ENCODE peak calls at places on chromosomes 3 and 15, in five cellular contexts. X is GM23338, C is A549, H is HepG2, Z is K562. Q is an unnamed sample.

GRCh38 chr3:74614133-74614967 is at the start of gene CNTN3:
- DNase-seq in X (peak), C (no peak), Z (no peak), H (no peak), Q (no peak)

GRCh38 chr3:52428151-52429005 is 16.5 kb downstream of the SEMA3G start:
- DNase-seq in X (peak), C (peak), Z (peak), H (peak), Q (no peak)

GRCh38 chr15:74156678-74157411 is 16.7 kb upstream of the ISLR start:
- DNase-seq in C (no peak), X (no peak), Z (no peak), H (no peak), Q (no peak)

GRCh38 chr3:157238527-157238926 is 78.6 kb upstream of the CCNL1 start:
- DNase-seq in H (no peak), X (no peak), Z (no peak), C (no peak), Q (no peak)

GRCh38 chr3:5122741-5123706 is 932 bp downstream of the ARL8B start:
- DNase-seq in Z (no peak), C (peak), X (peak), H (peak), Q (no peak)

GRCh38 chr3:13853978-13854296 is 25.9 kb downstream of the WNT7A start:
- DNase-seq in X (no peak), Z (no peak), C (no peak), H (no peak), Q (no peak)

GRCh38 chr3:143628971-143629370 is 219.3 kb downstream of the SLC9A9 start:
- DNase-seq in Z (no peak), H (no peak), X (no peak), C (no peak), Q (no peak)

GRCh38 chr3:158918008-158918407 is 116.2 kb downstream of the MFSD1 start:
- DNase-seq in C (peak), X (peak), Z (peak), H (peak), Q (no peak)

GRCh38 chr3:25663324-25664065 is 1.2 kb downstream of the TOP2B start:
- DNase-seq in H (peak), C (peak), X (peak), Z (peak), Q (no peak)

GRCh38 chr3:125052671-125053303 is 3.0 kb downstream of the HEG1 start:
- DNase-seq in H (peak), Z (no peak), X (peak), C (no peak), Q (no peak)

GRCh38 chr15:67175643-67176071 is 78.8 kb downstream of the AAGAB start:
- DNase-seq in Z (no peak), C (no peak), H (no peak), X (no peak), Q (peak)

GRCh38 chr15:67178569-67179210 is 75.8 kb downstream of the AAGAB start:
- DNase-seq in H (no peak), X (no peak), Z (peak), C (no peak), Q (no peak)

GRCh38 chr15:67176195-67176971 is 78.1 kb downstream of the AAGAB start:
- DNase-seq in H (no peak), C (no peak), X (peak), Z (no peak), Q (no peak)

GRCh38 chr15:67179411-67179995 is 75.0 kb downstream of the AAGAB start:
- DNase-seq in X (no peak), C (no peak), H (no peak), Z (no peak), Q (no peak)

GRCh38 chr15:67177750-67178149 is 76.7 kb downstream of the AAGAB start:
- DNase-seq in C (no peak), H (no peak), X (no peak), Z (no peak), Q (no peak)
- TF ChIP-seq JUNB in C (no peak), H (no peak), X (no peak), Z (no peak), Q (no peak)

GRCh38 chr15:39028069-39028468 is 463.5 kb upstream of the RASGRP1 start:
- DNase-seq in H (no peak), C (peak), Z (no peak), X (no peak), Q (no peak)
- TF ChIP-seq JUNB in H (no peak), C (no peak), Z (no peak), X (no peak), Q (no peak)

GRCh38 chr3:187591051-187591450 is 79.1 kb downstream of the SST start:
- DNase-seq in X (peak), C (no peak), Z (no peak), H (no peak), Q (no peak)

GRCh38 chr3:187587012-187587544 is 83.1 kb downstream of the SST start:
- DNase-seq in Z (no peak), X (no peak), C (no peak), H (no peak), Q (no peak)

GRCh38 chr3:187586226-187586625 is 84.0 kb downstream of the SST start:
- DNase-seq in Z (no peak), H (no peak), C (no peak), X (no peak), Q (no peak)
- TF ChIP-seq JUNB in Z (no peak), H (no peak), C (no peak), X (no peak), Q (no peak)

DNA sequence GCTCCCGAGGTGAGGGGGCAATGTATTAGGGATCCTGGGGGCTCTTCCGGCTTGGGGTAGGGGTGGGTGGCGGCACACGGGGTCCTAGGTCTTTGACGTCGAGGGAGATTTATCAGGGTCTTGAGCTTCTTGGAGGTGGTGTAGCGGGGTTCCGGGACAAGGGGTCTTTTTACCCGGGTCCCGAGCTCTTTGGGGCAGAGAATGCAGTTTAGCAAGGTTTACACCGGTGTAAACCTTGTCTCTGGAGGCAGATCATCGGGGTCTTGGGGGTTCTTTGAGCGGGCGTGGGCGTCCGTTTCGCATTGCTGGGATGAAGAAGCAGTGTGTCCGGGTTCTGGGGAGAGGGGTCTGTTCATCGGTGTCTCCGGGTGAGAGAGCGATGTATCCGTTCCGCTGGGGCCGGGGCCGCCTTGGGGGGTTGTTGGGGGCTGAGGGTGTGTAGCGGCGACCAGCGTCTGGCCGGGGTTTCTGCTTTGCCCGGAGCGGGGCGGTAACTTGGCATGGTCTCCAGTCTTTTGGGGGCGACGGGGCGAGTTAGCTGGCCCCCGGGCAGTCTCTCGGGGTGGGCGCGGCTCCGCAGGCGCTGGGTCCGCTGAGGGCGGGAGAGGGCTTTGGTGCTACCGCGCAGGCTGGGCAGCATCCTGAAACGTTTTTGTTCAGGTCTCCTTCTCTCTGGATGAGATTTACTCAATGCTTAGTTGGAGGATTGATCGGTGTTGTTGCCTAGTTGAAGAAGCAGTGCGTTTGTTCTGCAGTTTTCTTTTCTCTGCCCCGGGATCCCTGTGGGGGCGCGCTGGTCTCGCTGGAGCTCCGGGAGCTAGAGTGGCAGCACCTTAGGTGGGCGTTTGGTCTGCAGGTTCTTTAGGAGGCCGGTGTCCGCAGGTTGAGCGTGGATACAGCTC is 792 bp downstream of the GLCE start:
- DNase-seq in C (peak), H (peak), Z (peak), X (peak), Q (no peak)
- TF ChIP-seq JUNB in C (no peak), H (no peak), Z (no peak), X (no peak), Q (no peak)

GRCh38 chr15:26032162-26032846 is 169.2 kb upstream of the ATP10A start:
- DNase-seq in Z (no peak), C (no peak), X (no peak), H (no peak), Q (no peak)
- TF ChIP-seq JUNB in Z (no peak), C (no peak), X (no peak), H (no peak), Q (no peak)

DNA sequence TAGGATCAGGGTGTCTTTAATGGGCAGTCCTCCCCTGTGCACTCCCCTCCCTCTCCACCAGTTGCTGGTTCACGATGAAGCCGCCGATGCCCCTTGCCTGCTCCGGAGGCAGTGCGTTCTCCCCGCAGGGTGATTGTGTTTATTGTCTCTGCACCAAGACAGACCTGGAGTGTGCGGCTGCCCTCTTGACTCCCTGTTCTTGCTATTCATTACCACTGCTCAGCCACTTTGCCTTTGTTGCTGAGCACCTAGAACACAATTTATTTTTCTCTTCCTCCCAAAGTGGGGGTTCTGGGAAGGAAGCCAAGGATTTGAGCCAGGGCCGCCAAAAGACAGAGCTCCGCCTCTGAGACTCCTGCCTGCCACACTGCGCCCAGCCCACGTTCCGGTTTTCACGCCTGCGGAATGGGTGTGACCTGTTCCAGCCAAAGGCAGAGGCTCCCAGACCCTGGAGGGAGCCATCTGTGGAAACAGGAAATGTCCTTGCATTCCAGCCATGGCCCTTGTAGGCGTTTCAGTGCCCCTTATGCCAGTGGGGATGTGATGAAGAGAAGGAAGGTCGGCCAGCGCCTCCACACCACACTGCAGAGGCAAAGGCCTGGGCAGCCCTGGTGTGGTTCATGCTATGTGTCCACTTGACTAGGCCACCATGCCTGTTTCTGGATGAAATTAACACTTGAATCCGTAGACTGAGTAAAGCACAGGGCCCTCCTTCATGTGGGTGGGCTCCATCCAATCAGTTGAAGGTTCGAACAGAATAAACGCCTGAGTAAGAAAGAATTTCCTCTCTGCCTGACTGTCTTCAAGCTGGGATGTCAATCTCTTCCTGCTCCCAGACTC is 85.8 kb downstream of the HMG20A start:
- DNase-seq in H (no peak), Z (peak), C (no peak), X (peak), Q (no peak)
- TF ChIP-seq JUNB in H (no peak), Z (no peak), C (no peak), X (no peak), Q (no peak)

GRCh38 chr3:134892317-134892716 is 97.3 kb downstream of the EPHB1 start:
- DNase-seq in X (peak), H (no peak), Z (no peak), C (no peak), Q (no peak)
- TF ChIP-seq JUNB in X (no peak), H (no peak), Z (no peak), C (no peak), Q (no peak)

Q was measured in GM12878.